ENCODE peak calls at places on chromosomes 11 and 22, in eight cellular contexts. One of them, this sample, is unnamed.
A peak's percentile ranks its signal among the peaks of the same experiment; 100 is the strongest.

GRCh38 chr11:106939157-106939556 is 79.1 kb downstream of the GUCY1A2 start:
- DNase-seq in fibroblast of lung: no peak
- DNase-seq in ovary: no peak
- DNase-seq in heart right ventricle: no peak
- DNase-seq in sigmoid colon: no peak
- DNase-seq in body of pancreas: no peak
- DNase-seq in neural progenitor cell: no peak
- DNase-seq in left ventricle myocardium inferior: no peak
- DNase-seq in this sample: no peak

GRCh38 chr11:121281609-121282164 is 10.9 kb upstream of the SC5D start:
- DNase-seq in fibroblast of lung: no peak
- DNase-seq in ovary: no peak
- DNase-seq in heart right ventricle: no peak
- DNase-seq in sigmoid colon: no peak
- DNase-seq in body of pancreas: no peak
- DNase-seq in neural progenitor cell: no peak
- DNase-seq in left ventricle myocardium inferior: no peak
- DNase-seq in this sample: no peak

GRCh38 chr11:123577081-123577598 is 77.3 kb downstream of the SCN3B start:
- DNase-seq in fibroblast of lung: peak; percentile 35
- DNase-seq in ovary: peak; percentile 87
- DNase-seq in heart right ventricle: peak; percentile 60
- DNase-seq in sigmoid colon: no peak
- DNase-seq in body of pancreas: peak; percentile 79
- DNase-seq in neural progenitor cell: peak; percentile 77
- DNase-seq in left ventricle myocardium inferior: peak; percentile 60
- DNase-seq in this sample: peak; percentile 54

GRCh38 chr22:46219650-46220049 is 30.4 kb downstream of the CDPF1 start:
- DNase-seq in fibroblast of lung: no peak
- DNase-seq in ovary: no peak
- DNase-seq in heart right ventricle: no peak
- DNase-seq in sigmoid colon: no peak
- DNase-seq in body of pancreas: no peak
- DNase-seq in neural progenitor cell: no peak
- DNase-seq in left ventricle myocardium inferior: no peak
- DNase-seq in this sample: no peak

GRCh38 chr22:38062782-38063181 is 5.6 kb downstream of the PICK1 start:
- DNase-seq in fibroblast of lung: no peak
- DNase-seq in ovary: no peak
- DNase-seq in heart right ventricle: no peak
- DNase-seq in sigmoid colon: no peak
- DNase-seq in body of pancreas: no peak
- DNase-seq in neural progenitor cell: no peak
- DNase-seq in left ventricle myocardium inferior: no peak
- DNase-seq in this sample: no peak

GRCh38 chr22:37318255-37319109 is 36.2 kb downstream of the CYTH4 start:
- DNase-seq in fibroblast of lung: no peak
- DNase-seq in ovary: no peak
- DNase-seq in heart right ventricle: no peak
- DNase-seq in sigmoid colon: no peak
- DNase-seq in body of pancreas: no peak
- DNase-seq in neural progenitor cell: peak; percentile 28
- DNase-seq in left ventricle myocardium inferior: no peak
- DNase-seq in this sample: no peak

GRCh38 chr11:112652786-112653390 is 308.3 kb upstream of the NCAM1 start:
- DNase-seq in fibroblast of lung: peak; percentile 21
- DNase-seq in ovary: no peak
- DNase-seq in heart right ventricle: no peak
- DNase-seq in sigmoid colon: no peak
- DNase-seq in body of pancreas: no peak
- DNase-seq in neural progenitor cell: no peak
- DNase-seq in left ventricle myocardium inferior: no peak
- DNase-seq in this sample: no peak

GRCh38 chr11:68962527-68963250 is 18.1 kb downstream of the MRGPRD start:
- DNase-seq in fibroblast of lung: no peak
- DNase-seq in ovary: no peak
- DNase-seq in heart right ventricle: no peak
- DNase-seq in sigmoid colon: peak; percentile 68
- DNase-seq in body of pancreas: no peak
- DNase-seq in neural progenitor cell: no peak
- DNase-seq in left ventricle myocardium inferior: no peak
- DNase-seq in this sample: peak; percentile 22

GRCh38 chr11:18844753-18845367 is 53.3 kb upstream of the PTPN5 start:
- DNase-seq in fibroblast of lung: peak; percentile 30
- DNase-seq in ovary: no peak
- DNase-seq in heart right ventricle: no peak
- DNase-seq in sigmoid colon: no peak
- DNase-seq in body of pancreas: no peak
- DNase-seq in neural progenitor cell: peak; percentile 64
- DNase-seq in left ventricle myocardium inferior: no peak
- DNase-seq in this sample: no peak

GRCh38 chr22:38085501-38085900 is 1.5 kb upstream of the SLC16A8 start:
- DNase-seq in fibroblast of lung: no peak
- DNase-seq in ovary: no peak
- DNase-seq in heart right ventricle: no peak
- DNase-seq in sigmoid colon: no peak
- DNase-seq in body of pancreas: no peak
- DNase-seq in neural progenitor cell: no peak
- DNase-seq in left ventricle myocardium inferior: no peak
- DNase-seq in this sample: no peak

GRCh38 chr11:134470238-134470637 is 58.2 kb upstream of the B3GAT1 start:
- DNase-seq in fibroblast of lung: no peak
- DNase-seq in ovary: no peak
- DNase-seq in heart right ventricle: no peak
- DNase-seq in sigmoid colon: no peak
- DNase-seq in body of pancreas: no peak
- DNase-seq in neural progenitor cell: no peak
- DNase-seq in left ventricle myocardium inferior: no peak
- DNase-seq in this sample: no peak

GRCh38 chr22:41264408-41264941 is 21.5 kb downstream of the RANGAP1 start:
- DNase-seq in fibroblast of lung: no peak
- DNase-seq in ovary: no peak
- DNase-seq in heart right ventricle: no peak
- DNase-seq in sigmoid colon: no peak
- DNase-seq in body of pancreas: peak; percentile 26
- DNase-seq in neural progenitor cell: no peak
- DNase-seq in left ventricle myocardium inferior: no peak
- DNase-seq in this sample: no peak

DNA sequence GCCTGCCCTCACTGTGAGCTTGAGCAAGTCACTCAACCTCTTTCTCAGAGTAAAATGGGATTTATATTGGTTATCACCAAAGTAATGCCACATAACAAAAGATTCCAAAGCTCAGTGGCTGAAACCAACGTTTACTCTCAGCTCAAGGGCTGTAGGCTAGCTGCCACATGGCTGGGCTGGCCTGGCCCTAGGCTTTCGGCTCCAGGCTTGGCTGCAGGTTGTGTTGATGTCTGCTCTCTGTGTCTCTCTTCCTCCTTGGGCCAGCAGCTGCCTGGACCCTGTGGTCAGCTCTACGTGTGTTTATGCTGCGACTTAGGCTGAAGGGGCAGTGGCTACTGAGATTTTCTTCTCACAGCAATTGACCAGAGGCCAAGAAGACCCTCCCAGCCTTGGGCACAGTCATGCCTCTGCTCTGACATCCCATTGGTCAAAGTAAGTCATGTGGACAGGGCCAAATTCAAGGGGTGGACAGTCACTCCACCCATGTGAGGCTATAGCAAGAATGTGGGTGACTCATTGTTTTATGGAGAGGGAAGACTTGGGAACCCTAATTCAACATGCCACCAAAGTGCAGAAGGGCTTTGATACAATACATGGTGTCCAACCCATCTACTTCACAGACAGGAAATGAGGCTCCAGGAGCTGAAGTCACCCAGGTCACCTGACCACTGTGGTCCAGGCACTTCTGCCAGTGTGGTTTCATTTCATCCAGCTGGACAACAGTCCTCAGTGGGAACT is 90.6 kb downstream of the TSPAN18 start:
- DNase-seq in fibroblast of lung: no peak
- DNase-seq in ovary: no peak
- DNase-seq in heart right ventricle: no peak
- DNase-seq in sigmoid colon: no peak
- DNase-seq in body of pancreas: no peak
- DNase-seq in neural progenitor cell: no peak
- DNase-seq in left ventricle myocardium inferior: no peak
- DNase-seq in this sample: no peak
- H3K4me1 ChIP-seq in fibroblast of lung: no peaks in the 10 kb centered on the region
- H3K4me1 ChIP-seq in ovary: no peaks in the 10 kb centered on the region
- H3K4me1 ChIP-seq in heart right ventricle: peaks cover 38% of the 10 kb centered on the region
- H3K4me1 ChIP-seq in sigmoid colon: peaks cover 39% of the 10 kb centered on the region
- H3K4me1 ChIP-seq in body of pancreas: no peaks in the 10 kb centered on the region
- H3K4me1 ChIP-seq in neural progenitor cell: peaks cover 19% of the 10 kb centered on the region
- H3K4me1 ChIP-seq in left ventricle myocardium inferior: peaks cover 97% of the 10 kb centered on the region
- H3K4me1 ChIP-seq in this sample: no peaks in the 10 kb centered on the region

DNA sequence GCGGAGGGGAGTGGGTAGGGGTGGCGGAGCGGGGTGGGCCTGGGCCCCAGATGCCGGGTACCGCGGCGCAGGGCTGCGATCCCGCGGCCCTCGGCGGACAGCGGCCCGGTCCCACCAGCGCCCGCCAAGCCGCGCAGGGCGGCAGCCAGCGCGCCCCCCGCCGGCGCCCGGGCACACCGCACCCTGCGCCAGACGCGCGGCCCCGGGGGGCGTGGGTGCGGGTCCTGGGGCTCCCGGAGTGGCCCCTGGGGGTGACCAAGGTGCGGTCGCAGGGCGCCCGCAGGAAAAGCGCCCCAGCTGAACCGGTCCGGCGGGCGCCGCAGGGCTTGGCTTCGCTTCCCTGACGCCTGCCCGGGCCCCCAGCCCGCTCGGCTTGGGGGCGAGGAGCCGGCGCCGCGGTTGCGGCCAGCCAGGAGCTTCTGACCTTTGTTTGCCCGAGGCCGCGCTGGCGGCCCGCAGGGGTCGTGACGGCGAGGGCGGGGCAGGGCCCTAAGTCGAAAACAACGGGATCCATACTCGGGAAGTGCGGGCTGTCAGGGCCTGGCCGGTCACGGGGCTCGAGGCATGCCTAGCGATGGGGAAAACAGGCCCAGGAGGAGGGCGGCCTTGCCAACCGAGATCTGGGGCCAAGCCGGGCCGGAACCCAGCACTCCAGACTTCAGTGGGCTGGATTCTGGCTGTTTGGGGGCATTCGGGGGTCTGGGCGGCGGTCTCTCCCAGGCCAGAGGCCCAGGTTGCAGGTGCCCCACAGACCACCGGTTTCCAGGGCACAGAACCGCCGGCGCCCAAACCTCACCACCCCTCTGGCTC is 581 bp upstream of the AP5B1 start:
- DNase-seq in fibroblast of lung: no peak
- DNase-seq in ovary: peak; percentile 52
- DNase-seq in heart right ventricle: no peak
- DNase-seq in sigmoid colon: peak; percentile 72
- DNase-seq in body of pancreas: peak; percentile 35
- DNase-seq in neural progenitor cell: peak; percentile 84
- DNase-seq in left ventricle myocardium inferior: no peak
- DNase-seq in this sample: peak; percentile 60
- TF ChIP-seq CTCF in fibroblast of lung: no peak
- TF ChIP-seq CTCF in ovary: peak; percentile 41
- TF ChIP-seq CTCF in heart right ventricle: no peak
- TF ChIP-seq CTCF in sigmoid colon: no peak
- TF ChIP-seq CTCF in body of pancreas: no peak
- TF ChIP-seq CTCF in neural progenitor cell: peak; percentile 45
- TF ChIP-seq CTCF in left ventricle myocardium inferior: peak; percentile 40
- TF ChIP-seq CTCF in this sample: peak; percentile 60

GRCh38 chr11:933936-934335 is 8.3 kb downstream of the AP2A2 start:
- DNase-seq in fibroblast of lung: no peak
- DNase-seq in ovary: no peak
- DNase-seq in heart right ventricle: no peak
- DNase-seq in sigmoid colon: no peak
- DNase-seq in body of pancreas: no peak
- DNase-seq in neural progenitor cell: peak; percentile 18
- DNase-seq in left ventricle myocardium inferior: no peak
- DNase-seq in this sample: no peak

GRCh38 chr11:937853-938261 is 12.2 kb downstream of the AP2A2 start:
- DNase-seq in fibroblast of lung: no peak
- DNase-seq in ovary: no peak
- DNase-seq in heart right ventricle: no peak
- DNase-seq in sigmoid colon: no peak
- DNase-seq in body of pancreas: no peak
- DNase-seq in neural progenitor cell: no peak
- DNase-seq in left ventricle myocardium inferior: no peak
- DNase-seq in this sample: no peak

GRCh38 chr11:933002-933820 is 7.5 kb downstream of the AP2A2 start:
- DNase-seq in fibroblast of lung: peak; percentile 32
- DNase-seq in ovary: no peak
- DNase-seq in heart right ventricle: no peak
- DNase-seq in sigmoid colon: no peak
- DNase-seq in body of pancreas: no peak
- DNase-seq in neural progenitor cell: no peak
- DNase-seq in left ventricle myocardium inferior: no peak
- DNase-seq in this sample: no peak

GRCh38 chr11:934437-934950 is 8.8 kb downstream of the AP2A2 start:
- DNase-seq in fibroblast of lung: no peak
- DNase-seq in ovary: no peak
- DNase-seq in heart right ventricle: no peak
- DNase-seq in sigmoid colon: no peak
- DNase-seq in body of pancreas: no peak
- DNase-seq in neural progenitor cell: peak; percentile 18
- DNase-seq in left ventricle myocardium inferior: no peak
- DNase-seq in this sample: no peak

GRCh38 chr11:936199-936598 is 10.5 kb downstream of the AP2A2 start:
- DNase-seq in fibroblast of lung: no peak
- DNase-seq in ovary: no peak
- DNase-seq in heart right ventricle: no peak
- DNase-seq in sigmoid colon: no peak
- DNase-seq in body of pancreas: peak; percentile 44
- DNase-seq in neural progenitor cell: no peak
- DNase-seq in left ventricle myocardium inferior: no peak
- DNase-seq in this sample: no peak
- H3K4me1 ChIP-seq in fibroblast of lung: no peaks in the 10 kb centered on the region
- H3K4me1 ChIP-seq in ovary: peaks cover 8% of the 10 kb centered on the region
- H3K4me1 ChIP-seq in heart right ventricle: peaks cover 24% of the 10 kb centered on the region
- H3K4me1 ChIP-seq in sigmoid colon: peaks cover 27% of the 10 kb centered on the region
- H3K4me1 ChIP-seq in body of pancreas: peaks cover 36% of the 10 kb centered on the region
- H3K4me1 ChIP-seq in neural progenitor cell: peaks cover 34% of the 10 kb centered on the region
- H3K4me1 ChIP-seq in left ventricle myocardium inferior: peaks cover 63% of the 10 kb centered on the region
- H3K4me1 ChIP-seq in this sample: no peaks in the 10 kb centered on the region

DNA sequence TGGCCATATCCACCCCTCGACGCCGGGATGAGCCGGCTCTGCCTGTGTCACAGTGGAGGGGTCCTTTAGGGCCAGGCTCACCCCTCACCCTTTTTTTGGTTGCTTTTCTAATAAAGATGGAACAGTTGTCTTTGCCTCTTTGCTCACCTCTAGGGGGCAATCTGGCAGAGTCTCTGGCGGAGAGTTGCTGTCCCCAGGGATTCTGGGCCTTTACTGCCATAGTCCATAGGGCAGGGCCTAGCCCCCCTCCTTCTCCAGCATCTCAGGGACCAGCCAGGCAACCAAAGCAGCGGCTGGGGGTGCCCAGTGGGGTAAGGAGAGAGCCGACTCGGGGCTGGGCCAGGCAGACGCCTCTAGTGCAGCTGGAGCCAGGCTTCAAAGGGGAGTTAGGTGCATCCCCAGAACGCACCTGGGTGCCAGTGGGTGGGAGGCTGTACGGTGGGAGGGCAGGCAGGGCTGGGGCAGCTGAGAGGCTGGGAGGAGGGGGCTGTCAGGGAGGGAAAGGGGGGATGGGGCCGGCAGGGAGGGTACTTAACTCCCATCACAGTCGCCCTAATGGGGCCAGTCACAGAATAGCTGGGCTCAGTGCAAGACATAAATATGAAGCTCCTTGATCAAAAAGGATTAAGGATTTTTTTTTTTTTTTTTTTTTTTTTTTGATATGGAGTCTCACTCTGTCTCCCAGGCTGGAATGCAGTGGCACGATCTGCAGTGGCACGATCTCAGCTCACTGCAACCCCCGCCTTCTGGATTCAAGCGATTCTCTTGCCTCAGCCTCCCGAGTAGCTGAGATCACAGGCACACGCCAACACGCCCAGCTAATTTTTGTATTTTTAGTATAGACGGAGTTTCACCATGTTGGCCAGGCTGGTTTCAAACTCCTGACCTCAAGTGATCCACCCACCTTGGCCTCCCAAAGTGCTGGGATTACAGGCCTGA is 2.5 kb upstream of the SUSD2 start:
- DNase-seq in fibroblast of lung: no peak
- DNase-seq in ovary: no peak
- DNase-seq in heart right ventricle: no peak
- DNase-seq in sigmoid colon: no peak
- DNase-seq in body of pancreas: no peak
- DNase-seq in neural progenitor cell: peak; percentile 58
- DNase-seq in left ventricle myocardium inferior: no peak
- DNase-seq in this sample: no peak
- TF ChIP-seq CTCF in fibroblast of lung: peak; percentile 40
- TF ChIP-seq CTCF in ovary: no peak
- TF ChIP-seq CTCF in heart right ventricle: no peak
- TF ChIP-seq CTCF in sigmoid colon: no peak
- TF ChIP-seq CTCF in body of pancreas: no peak
- TF ChIP-seq CTCF in neural progenitor cell: peak; percentile 54
- TF ChIP-seq CTCF in left ventricle myocardium inferior: peak; percentile 25
- TF ChIP-seq CTCF in this sample: peak; percentile 7